ENCODE peak calls at places on chromosomes 2 and 18, in five cellular contexts. A, Y, J, Z and Q are unnamed samples.

GRCh38 chr18:75473316-75473715 is 45.8 kb upstream of the SMIM21 start:
- DNase-seq in Y (no peak), Z (no peak), J (no peak), A (no peak), Q (no peak)

GRCh38 chr2:95333888-95334338 is 36.8 kb downstream of the KCNIP3 start:
- DNase-seq in Z (peak; percentile 95), A (peak; percentile 98), Y (no peak), J (peak; percentile 95), Q (no peak)

GRCh38 chr18:50372743-50373142 is 2.1 kb upstream of the SKA1 start:
- DNase-seq in Y (no peak), J (no peak), Z (no peak), A (no peak), Q (peak; percentile 32)

GRCh38 chr2:135829420-135829983 is 7.5 kb downstream of the LCT start:
- DNase-seq in Z (no peak), A (no peak), Y (no peak), J (no peak), Q (no peak)

GRCh38 chr2:200259577-200259957 is 46.9 kb upstream of the SPATS2L start:
- DNase-seq in J (no peak), A (no peak), Y (no peak), Z (no peak), Q (no peak)

GRCh38 chr18:55588876-55589595 is 1.0 kb upstream of the TCF4 start:
- DNase-seq in A (peak; percentile 68), Y (no peak), Z (no peak), J (no peak), Q (peak; percentile 7)

GRCh38 chr2:45256173-45256866 is 247.1 kb upstream of the SIX2 start:
- DNase-seq in Y (peak; percentile 34), J (peak; percentile 27), Z (no peak), A (no peak), Q (no peak)

GRCh38 chr2:121502246-121502645 is 28.4 kb upstream of the RNU4ATAC start:
- DNase-seq in Y (no peak), J (no peak), Z (no peak), A (peak; percentile 74), Q (no peak)

GRCh38 chr2:27889774-27890145 is 427 bp downstream of the RBKS start:
- DNase-seq in Y (no peak), J (peak; percentile 23), Z (no peak), A (no peak), Q (no peak)

GRCh38 chr2:101339236-101339865 is 30.9 kb upstream of the RNF149 start:
- DNase-seq in Z (no peak), Y (no peak), J (no peak), A (no peak), Q (no peak)

GRCh38 chr2:225456619-225457260 is 57.2 kb downstream of the NYAP2 start:
- DNase-seq in Z (no peak), J (no peak), A (no peak), Y (no peak), Q (no peak)

GRCh38 chr18:74476154-74476553 is 19.0 kb upstream of the DIPK1C start:
- DNase-seq in Z (no peak), Y (peak; percentile 24), J (no peak), A (peak; percentile 13), Q (peak; percentile 10)

GRCh38 chr2:844725-845124 is 105.9 kb upstream of the SNTG2 start:
- DNase-seq in Z (no peak), A (no peak), J (no peak), Y (no peak), Q (peak; percentile 79)

GRCh38 chr18:64100136-64100922 is 48.6 kb downstream of the LINC00305 start:
- DNase-seq in Y (no peak), A (no peak), J (peak; percentile 5), Z (no peak), Q (no peak)

GRCh38 chr2:120746179-120746549 is 10.5 kb downstream of the GLI2 start:
- DNase-seq in Y (no peak), Z (no peak), J (no peak), A (no peak), Q (no peak)

GRCh38 chr2:36507408-36507812 is 90.6 kb downstream of the FEZ2 start:
- DNase-seq in Y (peak; percentile 8), A (peak; percentile 78), Z (peak; percentile 72), J (peak; percentile 36), Q (peak; percentile 62)

GRCh38 chr18:9887992-9888391 is 2.2 kb downstream of the TXNDC2 start:
- DNase-seq in J (no peak), Z (no peak), Y (no peak), A (no peak), Q (no peak)

GRCh38 chr2:68126561-68126960 is 31.1 kb upstream of the PNO1 start:
- DNase-seq in Y (no peak), J (no peak), A (no peak), Z (no peak), Q (no peak)

GRCh38 chr18:79493801-79494211 is 98.1 kb downstream of the NFATC1 start:
- DNase-seq in J (no peak), A (no peak), Z (no peak), Y (no peak), Q (no peak)

GRCh38 chr2:231260442-231260841 is 62.0 kb downstream of the ARMC9 start:
- DNase-seq in A (peak; percentile 8), J (no peak), Y (no peak), Z (no peak), Q (peak; percentile 46)

GRCh38 chr18:52227536-52227935 is 112.5 kb upstream of the DCC start:
- DNase-seq in Y (no peak), A (no peak), Z (no peak), J (no peak), Q (no peak)

GRCh38 chr2:38213619-38214018 is 137.7 kb upstream of the CYP1B1 start:
- DNase-seq in A (no peak), J (no peak), Z (no peak), Y (no peak), Q (no peak)

GRCh38 chr2:19541884-19542283 is 183.5 kb upstream of the OSR1 start:
- DNase-seq in J (no peak), Z (no peak), A (no peak), Y (no peak), Q (no peak)

GRCh38 chr18:55387139-55387984 is 200.6 kb downstream of the TCF4 start:
- DNase-seq in Y (no peak), Z (no peak), A (no peak), J (no peak), Q (no peak)

GRCh38 chr2:96929245-96929925 is 57.0 kb downstream of the FAM178B start:
- DNase-seq in J (no peak), A (no peak), Y (no peak), Z (no peak), Q (no peak)

GRCh38 chr2:172985139-172985874 is 90.3 kb upstream of the MAP3K20 start:
- DNase-seq in Z (peak; percentile 41), Y (no peak), J (peak; percentile 87), A (no peak), Q (peak; percentile 27)

GRCh38 chr2:15745907-15746306 is 154.2 kb downstream of the DDX1 start:
- DNase-seq in Z (no peak), J (no peak), Y (no peak), A (no peak), Q (no peak)